ENCODE peak calls at places on chromosomes 5 and 9, in eight cellular contexts. I is progenitor cell of endocrine pancreas; R is kidney epithelial cell; V is GM23248; A is mesendoderm; Z is mucosa of descending colon; P is stimulated activated naive CD4-positive, alpha-beta T cell treated with Interleukin-2 at 50 U/mL for 16 hours; Q is stimulated activated CD8-positive, alpha-beta memory T cell treated with anti-CD3 and anti-CD28 coated beads, Interleukin-4, amount 100 ng/mL, for 1 hour. D is an unnamed sample.

GRCh38 chr9:21160178-21160577 is 6.3 kb downstream of the IFNA21 start:
- DNase-seq in I (no peak), R (peak), V (no peak), A (peak), Z (no peak), P (no peak), Q (no peak), D (peak)

GRCh38 chr5:169810542-169810941 is 169.8 kb downstream of the INSYN2B start:
- DNase-seq in I (no peak), R (no peak), V (no peak), A (no peak), Z (no peak), P (no peak), Q (no peak), D (no peak)

GRCh38 chr5:99141534-99142135 is 212.8 kb upstream of the CHD1 start:
- DNase-seq in I (no peak), R (no peak), V (peak), A (peak), Z (no peak), P (no peak), Q (no peak), D (no peak)

GRCh38 chr9:14616188-14616982 is 76.8 kb downstream of the ZDHHC21 start:
- DNase-seq in I (no peak), R (peak), V (peak), A (peak), Z (no peak), P (no peak), Q (no peak), D (peak)

GRCh38 chr5:124524552-124525232 is 221.7 kb downstream of the ZNF608 start:
- DNase-seq in I (no peak), R (no peak), V (no peak), A (peak), Z (no peak), P (no peak), Q (no peak), D (no peak)

GRCh38 chr9:35226685-35227084 is 64.9 kb downstream of the UNC13B start:
- DNase-seq in I (no peak), R (no peak), V (no peak), A (no peak), Z (no peak), P (no peak), Q (no peak), D (no peak)

GRCh38 chr9:106432631-106433030 is 430.3 kb upstream of the ZNF462 start:
- DNase-seq in I (no peak), R (no peak), V (no peak), A (no peak), Z (no peak), P (no peak), Q (no peak), D (no peak)

GRCh38 chr9:93575706-93576295 is 583 bp upstream of the PHF2 start:
- DNase-seq in I (no peak), R (no peak), V (peak), A (peak), Z (peak), P (peak), Q (no peak), D (no peak)

GRCh38 chr9:124133752-124134151 is 122.2 kb downstream of the LHX2 start:
- DNase-seq in I (no peak), R (no peak), V (peak), A (peak), Z (peak), P (peak), Q (no peak), D (peak)

GRCh38 chr5:140418862-140419520 is 17.4 kb downstream of the ANKHD1 start:
- DNase-seq in I (no peak), R (no peak), V (no peak), A (no peak), Z (no peak), P (no peak), Q (no peak), D (no peak)

GRCh38 chr5:86880785-86881492 is 263.2 kb downstream of the COX7C start:
- DNase-seq in I (peak), R (peak), V (peak), A (peak), Z (no peak), P (peak), Q (no peak), D (peak)

GRCh38 chr5:14675865-14676300 is 11.4 kb downstream of the OTULIN start:
- DNase-seq in I (no peak), R (no peak), V (no peak), A (no peak), Z (no peak), P (no peak), Q (no peak), D (peak)

GRCh38 chr9:72315510-72316287 is 49.3 kb downstream of the ZFAND5 start:
- DNase-seq in I (no peak), R (peak), V (peak), A (peak), Z (peak), P (no peak), Q (no peak), D (peak)

GRCh38 chr5:53481887-53482716 is 1.7 kb downstream of the FST start:
- DNase-seq in I (peak), R (no peak), V (peak), A (peak), Z (peak), P (peak), Q (no peak), D (peak)

GRCh38 chr5:30894811-30895210 is 298.7 kb upstream of the CDH6 start:
- DNase-seq in I (no peak), R (peak), V (peak), A (no peak), Z (no peak), P (no peak), Q (no peak), D (peak)

GRCh38 chr5:148957591-148958202 is 105.2 kb downstream of the SH3TC2 start:
- DNase-seq in I (peak), R (no peak), V (peak), A (peak), Z (peak), P (peak), Q (no peak), D (peak)

GRCh38 chr5:145739824-145740223 is 95.3 kb downstream of the PRELID2 start:
- DNase-seq in I (no peak), R (no peak), V (peak), A (no peak), Z (no peak), P (no peak), Q (no peak), D (no peak)

GRCh38 chr5:121974261-121974660 is 12.5 kb downstream of the SRFBP1 start:
- DNase-seq in I (no peak), R (no peak), V (peak), A (peak), Z (no peak), P (no peak), Q (no peak), D (peak)

GRCh38 chr5:143352691-143353090 is 50.8 kb downstream of the NR3C1 start:
- DNase-seq in I (no peak), R (no peak), V (no peak), A (no peak), Z (no peak), P (peak), Q (no peak), D (no peak)

GRCh38 chr9:36970007-36970888 is 63.8 kb downstream of the PAX5 start:
- DNase-seq in I (no peak), R (no peak), V (peak), A (no peak), Z (no peak), P (no peak), Q (no peak), D (no peak)

GRCh38 chr5:65108786-65109743 is 340.3 kb downstream of the CWC27 start:
- DNase-seq in I (no peak), R (no peak), V (peak), A (no peak), Z (no peak), P (no peak), Q (no peak), D (peak)

GRCh38 chr9:81626511-81626910 is 62.8 kb downstream of the TLE1 start:
- DNase-seq in I (no peak), R (peak), V (peak), A (peak), Z (no peak), P (no peak), Q (no peak), D (peak)

GRCh38 chr9:133063500-133064231 is 1.9 kb downstream of the CEL start:
- DNase-seq in I (no peak), R (no peak), V (no peak), A (no peak), Z (no peak), P (no peak), Q (no peak), D (no peak)

GRCh38 chr5:132002701-132003100 is 8.8 kb downstream of the ACSL6 start:
- DNase-seq in I (no peak), R (no peak), V (no peak), A (peak), Z (no peak), P (no peak), Q (no peak), D (no peak)

GRCh38 chr5:30069441-30070263 is 1123.8 kb upstream of the CDH6 start:
- DNase-seq in I (peak), R (no peak), V (no peak), A (no peak), Z (no peak), P (no peak), Q (no peak), D (no peak)

GRCh38 chr9:3043369-3043768 is 199.5 kb upstream of the PUM3 start:
- DNase-seq in I (no peak), R (no peak), V (peak), A (peak), Z (no peak), P (no peak), Q (no peak), D (peak)

GRCh38 chr5:122757268-122757667 is 17.6 kb upstream of the SNX2 start:
- DNase-seq in I (no peak), R (no peak), V (no peak), A (no peak), Z (no peak), P (no peak), Q (no peak), D (no peak)

GRCh38 chr5:22058620-22059019 is 794.5 kb downstream of the CDH12 start:
- DNase-seq in I (no peak), R (no peak), V (no peak), A (no peak), Z (no peak), P (no peak), Q (no peak), D (no peak)

GRCh38 chr5:72268753-72269410 is 51.2 kb downstream of the MRPS27 start:
- DNase-seq in I (peak), R (no peak), V (peak), A (peak), Z (peak), P (peak), Q (no peak), D (peak)

GRCh38 chr5:141878186-141878770 is at the start of gene PCDH1:
- DNase-seq in I (peak), R (no peak), V (peak), A (peak), Z (peak), P (peak), Q (no peak), D (peak)

GRCh38 chr9:93587651-93588347 is 11.4 kb downstream of the PHF2 start:
- DNase-seq in I (no peak), R (no peak), V (no peak), A (peak), Z (no peak), P (no peak), Q (no peak), D (no peak)

GRCh38 chr9:135156525-135157510 is 69.3 kb downstream of the OLFM1 start:
- DNase-seq in I (peak), R (no peak), V (peak), A (peak), Z (peak), P (no peak), Q (no peak), D (peak)

GRCh38 chr9:101254733-101255473 is 129.9 kb downstream of the BAAT start:
- DNase-seq in I (no peak), R (no peak), V (no peak), A (no peak), Z (no peak), P (no peak), Q (no peak), D (no peak)

D was measured in choroid plexus epithelial cell.